ENCODE peak calls at places on chromosomes 4 and X, in seven cellular contexts. One of them, this sample, is unnamed.

GRCh38 chr4:153447175-153447887 is 18.8 kb upstream of the TMEM131L start:
- DNase-seq in H1: no peak
- DNase-seq in SK-N-SH: no peak
- DNase-seq in HCT116: no peak
- DNase-seq in GM12878: no peak
- DNase-seq in HepG2: no peak
- DNase-seq in K562: no peak
- DNase-seq in this sample: no peak

GRCh38 chr4:152590179-152591031 is 54.5 kb upstream of the FBXW7 start:
- DNase-seq in GM12878: no peak
- DNase-seq in SK-N-SH: peak
- DNase-seq in K562: no peak
- DNase-seq in HepG2: no peak
- DNase-seq in HCT116: no peak
- DNase-seq in H1: no peak
- DNase-seq in this sample: no peak

GRCh38 chr4:188042191-188042590 is 46.6 kb downstream of the ZFP42 start:
- DNase-seq in SK-N-SH: no peak
- DNase-seq in HepG2: no peak
- DNase-seq in K562: no peak
- DNase-seq in GM12878: no peak
- DNase-seq in HCT116: no peak
- DNase-seq in H1: no peak
- DNase-seq in this sample: no peak

GRCh38 chr4:66604192-66604591 is 933.9 kb upstream of the EPHA5 start:
- DNase-seq in K562: no peak
- DNase-seq in SK-N-SH: no peak
- DNase-seq in GM12878: no peak
- DNase-seq in HepG2: no peak
- DNase-seq in H1: no peak
- DNase-seq in HCT116: no peak
- DNase-seq in this sample: no peak

GRCh38 chr4:121308828-121309227 is 72.0 kb downstream of the QRFPR start:
- DNase-seq in HepG2: no peak
- DNase-seq in H1: no peak
- DNase-seq in SK-N-SH: no peak
- DNase-seq in GM12878: no peak
- DNase-seq in HCT116: no peak
- DNase-seq in K562: no peak
- DNase-seq in this sample: no peak

GRCh38 chrX:45508459-45508858 is 307.8 kb upstream of the DIPK2B start:
- DNase-seq in K562: no peak
- DNase-seq in HepG2: no peak
- DNase-seq in SK-N-SH: no peak
- DNase-seq in H1: no peak
- DNase-seq in GM12878: no peak
- DNase-seq in HCT116: no peak
- DNase-seq in this sample: no peak

GRCh38 chr4:20287246-20287645 is 35.5 kb downstream of the SLIT2 start:
- DNase-seq in HepG2: no peak
- DNase-seq in H1: no peak
- DNase-seq in GM12878: no peak
- DNase-seq in SK-N-SH: no peak
- DNase-seq in HCT116: no peak
- DNase-seq in K562: no peak
- DNase-seq in this sample: no peak

GRCh38 chrX:40552768-40553167 is 28.0 kb upstream of the ATP6AP2 start:
- DNase-seq in K562: no peak
- DNase-seq in GM12878: no peak
- DNase-seq in SK-N-SH: no peak
- DNase-seq in HCT116: no peak
- DNase-seq in H1: no peak
- DNase-seq in HepG2: no peak
- DNase-seq in this sample: peak

GRCh38 chr4:16269742-16270522 is 43.7 kb upstream of the TAPT1 start:
- DNase-seq in H1: no peak
- DNase-seq in K562: no peak
- DNase-seq in HCT116: no peak
- DNase-seq in HepG2: no peak
- DNase-seq in GM12878: no peak
- DNase-seq in SK-N-SH: no peak
- DNase-seq in this sample: no peak

GRCh38 chr4:13523591-13524503 is 20.5 kb downstream of the NKX3-2 start:
- DNase-seq in HCT116: no peak
- DNase-seq in SK-N-SH: peak
- DNase-seq in HepG2: no peak
- DNase-seq in K562: peak
- DNase-seq in GM12878: no peak
- DNase-seq in H1: peak
- DNase-seq in this sample: no peak

GRCh38 chrX:112731793-112732192 is 52.1 kb upstream of the LHFPL1 start:
- DNase-seq in GM12878: no peak
- DNase-seq in HCT116: no peak
- DNase-seq in H1: no peak
- DNase-seq in SK-N-SH: no peak
- DNase-seq in HepG2: no peak
- DNase-seq in K562: no peak
- DNase-seq in this sample: no peak

GRCh38 chrX:15146515-15146914 is 123.4 kb downstream of the ASB9 start:
- DNase-seq in SK-N-SH: peak
- DNase-seq in K562: peak
- DNase-seq in HepG2: no peak
- DNase-seq in HCT116: no peak
- DNase-seq in GM12878: no peak
- DNase-seq in H1: peak
- DNase-seq in this sample: peak

GRCh38 chr4:26724522-26724921 is 136.1 kb upstream of the STIM2 start:
- DNase-seq in HCT116: no peak
- DNase-seq in GM12878: no peak
- DNase-seq in HepG2: no peak
- DNase-seq in H1: no peak
- DNase-seq in SK-N-SH: no peak
- DNase-seq in K562: no peak
- DNase-seq in this sample: no peak

GRCh38 chr4:110631582-110632505 is 9.0 kb upstream of the PITX2 start:
- DNase-seq in K562: peak
- DNase-seq in HepG2: peak
- DNase-seq in SK-N-SH: peak
- DNase-seq in H1: peak
- DNase-seq in GM12878: no peak
- DNase-seq in HCT116: peak
- DNase-seq in this sample: no peak

DNA sequence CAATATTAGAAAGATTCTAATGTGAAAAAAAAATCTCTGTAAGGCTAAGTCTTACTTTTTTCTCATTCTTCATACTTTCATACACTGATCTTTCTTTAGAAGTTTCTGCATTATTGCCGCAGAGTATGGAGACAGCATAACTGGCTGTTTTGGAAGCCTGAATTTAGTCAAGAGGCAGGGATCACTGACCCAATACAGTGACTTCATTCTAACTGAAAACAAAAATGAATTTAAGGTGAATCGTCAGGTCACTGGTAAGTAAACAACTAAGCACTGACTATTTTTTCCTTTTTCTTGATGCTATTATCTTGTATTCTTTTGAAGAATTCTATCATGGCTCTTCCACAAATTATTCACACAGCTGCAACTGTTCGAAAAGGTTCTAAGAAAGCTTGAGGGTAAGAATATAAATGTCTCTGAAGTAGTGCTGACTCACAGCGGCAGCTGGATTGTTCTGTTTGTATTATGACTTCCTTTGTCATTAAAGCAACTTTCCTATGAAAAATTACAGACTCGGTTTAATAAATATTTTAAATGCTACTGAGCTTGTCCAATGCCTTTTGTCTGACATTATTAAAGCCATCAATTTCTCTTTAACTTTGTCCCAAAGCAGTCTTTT is 609.3 kb downstream of the FSTL5 start:
- DNase-seq in GM12878: no peak
- DNase-seq in HCT116: no peak
- DNase-seq in HepG2: no peak
- DNase-seq in H1: no peak
- DNase-seq in SK-N-SH: no peak
- DNase-seq in K562: no peak
- DNase-seq in this sample: no peak
- TF ChIP-seq JUND in GM12878: no peak
- TF ChIP-seq JUND in HCT116: no peak
- TF ChIP-seq JUND in HepG2: no peak
- TF ChIP-seq JUND in H1: no peak
- TF ChIP-seq JUND in SK-N-SH: no peak
- TF ChIP-seq JUND in K562: no peak
- TF ChIP-seq JUND in this sample: no peak

GRCh38 chrX:75114638-75115037 is 41.4 kb downstream of the ABCB7 start:
- DNase-seq in H1: no peak
- DNase-seq in HepG2: no peak
- DNase-seq in SK-N-SH: no peak
- DNase-seq in GM12878: no peak
- DNase-seq in K562: no peak
- DNase-seq in HCT116: no peak
- DNase-seq in this sample: no peak

GRCh38 chrX:75118296-75118695 is 37.8 kb downstream of the ABCB7 start:
- DNase-seq in HepG2: no peak
- DNase-seq in GM12878: no peak
- DNase-seq in H1: no peak
- DNase-seq in SK-N-SH: no peak
- DNase-seq in K562: no peak
- DNase-seq in HCT116: no peak
- DNase-seq in this sample: no peak

GRCh38 chrX:75115707-75116413 is 40.2 kb downstream of the ABCB7 start:
- DNase-seq in HepG2: no peak
- DNase-seq in HCT116: no peak
- DNase-seq in SK-N-SH: no peak
- DNase-seq in K562: no peak
- DNase-seq in GM12878: no peak
- DNase-seq in H1: no peak
- DNase-seq in this sample: no peak

GRCh38 chrX:75107863-75108509 is 48.1 kb downstream of the ABCB7 start:
- DNase-seq in SK-N-SH: no peak
- DNase-seq in HCT116: no peak
- DNase-seq in GM12878: no peak
- DNase-seq in HepG2: no peak
- DNase-seq in H1: no peak
- DNase-seq in K562: no peak
- DNase-seq in this sample: no peak

GRCh38 chrX:75113664-75114063 is 42.4 kb downstream of the ABCB7 start:
- DNase-seq in HepG2: no peak
- DNase-seq in GM12878: no peak
- DNase-seq in HCT116: no peak
- DNase-seq in SK-N-SH: no peak
- DNase-seq in H1: no peak
- DNase-seq in K562: no peak
- DNase-seq in this sample: no peak
- TF ChIP-seq JUND in HepG2: no peak
- TF ChIP-seq JUND in GM12878: no peak
- TF ChIP-seq JUND in HCT116: no peak
- TF ChIP-seq JUND in SK-N-SH: no peak
- TF ChIP-seq JUND in H1: no peak
- TF ChIP-seq JUND in K562: no peak
- TF ChIP-seq JUND in this sample: no peak

DNA sequence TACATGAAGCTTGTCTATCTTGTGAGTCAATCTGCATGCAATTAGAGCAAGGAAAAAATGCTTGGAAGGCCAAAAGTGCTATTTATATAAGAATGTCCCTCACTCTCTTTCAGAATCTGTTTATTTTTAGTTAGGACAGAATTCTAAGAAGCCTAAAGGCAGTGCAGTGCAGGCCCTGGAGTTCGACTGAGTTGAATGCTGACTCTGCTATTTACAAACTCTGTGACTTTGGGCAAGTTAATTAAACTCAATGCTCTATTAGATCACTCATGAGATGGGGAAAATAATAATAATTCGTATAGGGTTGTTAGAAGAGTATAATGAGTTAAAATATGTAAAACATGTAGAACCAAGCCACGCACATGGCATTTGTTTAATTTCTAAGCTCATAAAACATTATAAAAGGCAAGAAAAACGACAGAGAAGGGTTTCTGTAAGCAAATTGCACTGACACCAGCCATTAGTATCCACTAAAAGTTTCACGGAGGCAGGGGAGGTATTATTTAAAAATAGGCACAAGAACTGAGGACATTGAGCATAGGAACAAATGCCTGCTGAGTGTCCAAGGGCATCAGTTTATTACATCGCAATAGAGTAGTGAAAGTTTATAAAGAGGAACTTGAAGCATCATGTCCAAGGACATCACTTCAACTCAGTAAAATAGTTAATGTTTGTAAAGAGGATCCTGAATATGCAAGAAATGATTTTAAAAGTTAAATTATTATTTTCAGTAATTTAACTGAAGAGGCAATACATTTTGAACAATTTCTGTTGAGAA is 115.0 kb upstream of the INPP4B start:
- DNase-seq in K562: no peak
- DNase-seq in SK-N-SH: no peak
- DNase-seq in HCT116: no peak
- DNase-seq in H1: no peak
- DNase-seq in GM12878: no peak
- DNase-seq in HepG2: no peak
- DNase-seq in this sample: no peak
- TF ChIP-seq JUND in K562: no peak
- TF ChIP-seq JUND in SK-N-SH: no peak
- TF ChIP-seq JUND in HCT116: no peak
- TF ChIP-seq JUND in H1: no peak
- TF ChIP-seq JUND in GM12878: no peak
- TF ChIP-seq JUND in HepG2: no peak
- TF ChIP-seq JUND in this sample: no peak

GRCh38 chrX:106933538-106933961 is 13.3 kb downstream of the CLDN2 start:
- DNase-seq in HepG2: peak
- DNase-seq in HCT116: no peak
- DNase-seq in K562: no peak
- DNase-seq in SK-N-SH: peak
- DNase-seq in GM12878: no peak
- DNase-seq in H1: no peak
- DNase-seq in this sample: no peak

GRCh38 chrX:106932492-106932923 is 12.3 kb downstream of the CLDN2 start:
- DNase-seq in H1: no peak
- DNase-seq in K562: no peak
- DNase-seq in GM12878: no peak
- DNase-seq in HCT116: no peak
- DNase-seq in SK-N-SH: no peak
- DNase-seq in HepG2: peak
- DNase-seq in this sample: no peak

GRCh38 chrX:106936246-106936645 is 16.0 kb downstream of the CLDN2 start:
- DNase-seq in K562: no peak
- DNase-seq in HCT116: no peak
- DNase-seq in HepG2: no peak
- DNase-seq in GM12878: no peak
- DNase-seq in H1: no peak
- DNase-seq in SK-N-SH: no peak
- DNase-seq in this sample: no peak

GRCh38 chrX:106932960-106933537 is 12.8 kb downstream of the CLDN2 start:
- DNase-seq in GM12878: no peak
- DNase-seq in HepG2: no peak
- DNase-seq in H1: no peak
- DNase-seq in SK-N-SH: no peak
- DNase-seq in HCT116: no peak
- DNase-seq in K562: no peak
- DNase-seq in this sample: no peak

DNA sequence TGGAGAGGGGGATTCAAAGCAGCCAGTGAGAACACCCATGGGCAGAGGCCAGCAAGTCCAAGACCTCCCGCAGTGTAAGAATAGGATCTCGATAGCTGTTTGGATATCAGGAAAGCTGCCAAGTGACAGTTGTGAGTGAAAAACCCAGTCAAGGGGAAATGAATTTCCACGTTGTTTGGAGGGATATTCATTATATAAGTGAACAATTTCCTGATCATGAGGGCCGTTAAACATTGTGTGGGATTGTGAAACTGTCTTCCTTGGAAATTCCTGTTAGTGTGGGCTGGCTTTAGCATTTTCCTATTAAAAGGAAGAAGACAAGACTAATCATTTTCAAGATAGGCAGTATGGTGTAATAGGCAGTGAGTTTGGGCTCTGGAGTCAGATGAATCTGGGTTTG is 15.0 kb downstream of the CLDN2 start:
- DNase-seq in K562: no peak
- DNase-seq in HCT116: no peak
- DNase-seq in SK-N-SH: no peak
- DNase-seq in HepG2: no peak
- DNase-seq in H1: no peak
- DNase-seq in GM12878: no peak
- DNase-seq in this sample: no peak
- TF ChIP-seq JUND in K562: no peak
- TF ChIP-seq JUND in HCT116: no peak
- TF ChIP-seq JUND in SK-N-SH: no peak
- TF ChIP-seq JUND in HepG2: no peak
- TF ChIP-seq JUND in H1: no peak
- TF ChIP-seq JUND in GM12878: no peak
- TF ChIP-seq JUND in this sample: no peak

This sample was measured in T47D.